ENCODE peak calls at places on chromosomes 2 and 18, in five cellular contexts. One of them, this sample, is unnamed.
A peak's percentile ranks its signal among the peaks of the same experiment; 100 is the strongest.

GRCh38 chr18:13470555-13471494 is 252.3 kb downstream of the LDLRAD4 start:
- DNase-seq in activated naive CD4-positive, alpha-beta T cell: no peak
- DNase-seq in lower lobe of right lung: peak; percentile 65
- DNase-seq in NCI-H1105: no peak
- DNase-seq in hepatocyte: peak; percentile 27
- DNase-seq in this sample: peak; percentile 65

GRCh38 chr18:47872426-47872825 is 58.0 kb downstream of the SMAD2 start:
- DNase-seq in lower lobe of right lung: no peak
- DNase-seq in hepatocyte: no peak
- DNase-seq in NCI-H1105: no peak
- DNase-seq in activated naive CD4-positive, alpha-beta T cell: no peak
- DNase-seq in this sample: no peak

GRCh38 chr2:12177052-12177994 is 430.9 kb downstream of the LPIN1 start:
- DNase-seq in activated naive CD4-positive, alpha-beta T cell: no peak
- DNase-seq in lower lobe of right lung: no peak
- DNase-seq in NCI-H1105: no peak
- DNase-seq in hepatocyte: peak; percentile 65
- DNase-seq in this sample: no peak

GRCh38 chr2:239376351-239376750 is 24.5 kb downstream of the HDAC4 start:
- DNase-seq in lower lobe of right lung: peak; percentile 28
- DNase-seq in NCI-H1105: no peak
- DNase-seq in activated naive CD4-positive, alpha-beta T cell: no peak
- DNase-seq in hepatocyte: no peak
- DNase-seq in this sample: no peak

GRCh38 chr2:171451074-171451473 is 17.0 kb downstream of the DCAF17 start:
- DNase-seq in activated naive CD4-positive, alpha-beta T cell: no peak
- DNase-seq in lower lobe of right lung: no peak
- DNase-seq in NCI-H1105: no peak
- DNase-seq in hepatocyte: no peak
- DNase-seq in this sample: no peak

GRCh38 chr2:85355521-85355920 is 952 bp downstream of the ELMOD3 start:
- DNase-seq in lower lobe of right lung: no peak
- DNase-seq in hepatocyte: no peak
- DNase-seq in NCI-H1105: no peak
- DNase-seq in activated naive CD4-positive, alpha-beta T cell: no peak
- DNase-seq in this sample: no peak

GRCh38 chr2:225226441-225226840 is 173.1 kb upstream of the NYAP2 start:
- DNase-seq in hepatocyte: no peak
- DNase-seq in activated naive CD4-positive, alpha-beta T cell: no peak
- DNase-seq in NCI-H1105: no peak
- DNase-seq in lower lobe of right lung: no peak
- DNase-seq in this sample: no peak

GRCh38 chr2:162118166-162119031 is 33.6 kb downstream of the GCG start:
- DNase-seq in lower lobe of right lung: no peak
- DNase-seq in hepatocyte: no peak
- DNase-seq in NCI-H1105: no peak
- DNase-seq in activated naive CD4-positive, alpha-beta T cell: no peak
- DNase-seq in this sample: peak; percentile 31

GRCh38 chr2:200765995-200766660 is 45.6 kb upstream of the BZW1 start:
- DNase-seq in activated naive CD4-positive, alpha-beta T cell: no peak
- DNase-seq in hepatocyte: no peak
- DNase-seq in lower lobe of right lung: no peak
- DNase-seq in NCI-H1105: no peak
- DNase-seq in this sample: no peak